ENCODE peak calls at places on chromosomes 3 and 15, in nine cellular contexts. One of them, this sample, is unnamed. For H3K9me3, the result is how much of the 10 kb centered on the place peaks cover.

GRCh38 chr3:187101184-187102072 is 37.9 kb downstream of the RPL39L start:
- DNase-seq in spleen: peak
- DNase-seq in Panc1: no peak
- DNase-seq in stomach: peak
- DNase-seq in HCT116: no peak
- DNase-seq in GM12878: no peak
- DNase-seq in endothelial cell of umbilical vein: peak
- DNase-seq in sigmoid colon: peak
- DNase-seq in HepG2: peak
- DNase-seq in this sample: peak

GRCh38 chr3:136021798-136022197 is 56.3 kb downstream of the PPP2R3A start:
- DNase-seq in spleen: no peak
- DNase-seq in Panc1: no peak
- DNase-seq in stomach: no peak
- DNase-seq in HCT116: no peak
- DNase-seq in GM12878: no peak
- DNase-seq in endothelial cell of umbilical vein: no peak
- DNase-seq in sigmoid colon: no peak
- DNase-seq in HepG2: no peak
- DNase-seq in this sample: no peak

GRCh38 chr15:65212097-65212496 is 824 bp upstream of the CILP start:
- DNase-seq in spleen: peak
- DNase-seq in Panc1: no peak
- DNase-seq in stomach: no peak
- DNase-seq in HCT116: no peak
- DNase-seq in GM12878: no peak
- DNase-seq in endothelial cell of umbilical vein: no peak
- DNase-seq in sigmoid colon: peak
- DNase-seq in HepG2: peak
- DNase-seq in this sample: no peak

GRCh38 chr3:194906970-194907629 is 221.4 kb downstream of the FAM43A start:
- DNase-seq in spleen: no peak
- DNase-seq in Panc1: no peak
- DNase-seq in stomach: no peak
- DNase-seq in HCT116: no peak
- DNase-seq in GM12878: no peak
- DNase-seq in endothelial cell of umbilical vein: no peak
- DNase-seq in sigmoid colon: no peak
- DNase-seq in HepG2: no peak
- DNase-seq in this sample: no peak

GRCh38 chr3:19725000-19725399 is 209.0 kb downstream of the EFHB start:
- DNase-seq in spleen: no peak
- DNase-seq in Panc1: no peak
- DNase-seq in stomach: no peak
- DNase-seq in HCT116: no peak
- DNase-seq in GM12878: no peak
- DNase-seq in endothelial cell of umbilical vein: no peak
- DNase-seq in sigmoid colon: no peak
- DNase-seq in HepG2: no peak
- DNase-seq in this sample: no peak

GRCh38 chr15:70149667-70150404 is 52.1 kb upstream of the TLE3 start:
- DNase-seq in spleen: no peak
- DNase-seq in Panc1: no peak
- DNase-seq in stomach: no peak
- DNase-seq in HCT116: no peak
- DNase-seq in GM12878: no peak
- DNase-seq in endothelial cell of umbilical vein: no peak
- DNase-seq in sigmoid colon: no peak
- DNase-seq in HepG2: no peak
- DNase-seq in this sample: no peak

GRCh38 chr3:188620752-188621151 is 466.8 kb downstream of the LPP start:
- DNase-seq in spleen: no peak
- DNase-seq in Panc1: no peak
- DNase-seq in stomach: no peak
- DNase-seq in HCT116: no peak
- DNase-seq in GM12878: no peak
- DNase-seq in endothelial cell of umbilical vein: no peak
- DNase-seq in sigmoid colon: no peak
- DNase-seq in HepG2: no peak
- DNase-seq in this sample: no peak

GRCh38 chr15:45468294-45468693 is 54.3 kb downstream of the SLC30A4 start:
- DNase-seq in spleen: no peak
- DNase-seq in Panc1: no peak
- DNase-seq in stomach: no peak
- DNase-seq in HCT116: no peak
- DNase-seq in GM12878: no peak
- DNase-seq in endothelial cell of umbilical vein: no peak
- DNase-seq in sigmoid colon: no peak
- DNase-seq in HepG2: no peak
- DNase-seq in this sample: no peak

GRCh38 chr3:127367593-127367992 is 79.7 kb upstream of the PRR20G start:
- DNase-seq in spleen: peak
- DNase-seq in Panc1: no peak
- DNase-seq in stomach: no peak
- DNase-seq in HCT116: no peak
- DNase-seq in GM12878: no peak
- DNase-seq in endothelial cell of umbilical vein: no peak
- DNase-seq in sigmoid colon: no peak
- DNase-seq in HepG2: no peak
- DNase-seq in this sample: no peak

DNA sequence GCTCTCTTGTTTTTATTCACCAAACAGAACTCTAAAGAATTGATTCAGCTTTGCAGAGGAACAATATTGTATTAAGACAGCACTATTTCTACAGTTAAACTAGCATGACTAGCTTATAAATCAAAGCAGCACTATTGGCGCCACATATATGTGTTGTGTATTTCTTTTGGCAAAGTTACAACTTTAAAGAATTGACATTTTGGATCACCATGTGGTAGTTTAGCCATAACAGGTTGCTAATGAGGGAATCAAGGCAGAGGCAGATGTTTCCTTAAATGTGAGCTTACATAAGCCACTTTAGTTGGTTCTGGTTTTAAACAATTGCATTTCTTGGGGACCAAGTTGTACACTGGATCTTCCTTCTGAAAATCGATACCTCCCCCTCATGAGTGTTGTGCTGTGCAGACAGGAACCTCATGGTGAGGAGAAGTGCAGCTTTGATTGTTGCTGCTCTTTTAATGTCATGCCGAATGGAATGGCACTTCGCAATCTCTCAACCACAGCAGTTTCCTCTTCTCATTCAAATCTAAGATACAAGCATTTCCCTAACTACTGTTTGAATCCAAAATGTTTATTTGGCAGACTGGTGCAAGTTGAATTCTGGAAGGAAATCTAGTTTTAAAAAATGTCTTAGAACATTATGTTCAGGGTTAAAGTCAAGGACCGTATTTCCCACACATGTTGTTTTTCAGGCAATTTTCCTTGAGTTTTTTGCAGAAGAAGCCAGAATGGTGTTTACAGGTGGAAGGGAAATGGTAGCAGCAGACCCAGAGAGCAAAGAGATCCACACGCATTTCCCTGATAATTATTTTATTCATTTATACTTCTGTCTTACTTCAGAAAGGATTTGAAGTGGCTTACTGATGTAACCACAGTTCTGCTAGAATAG is 151.3 kb downstream of the MYRIP start:
- DNase-seq in spleen: no peak
- DNase-seq in Panc1: no peak
- DNase-seq in stomach: no peak
- DNase-seq in HCT116: no peak
- DNase-seq in GM12878: no peak
- DNase-seq in endothelial cell of umbilical vein: peak
- DNase-seq in sigmoid colon: no peak
- DNase-seq in HepG2: no peak
- DNase-seq in this sample: no peak
- TF ChIP-seq CTCF in spleen: no peak
- TF ChIP-seq CTCF in Panc1: no peak
- TF ChIP-seq CTCF in stomach: no peak
- TF ChIP-seq CTCF in HCT116: no peak
- TF ChIP-seq CTCF in GM12878: no peak
- TF ChIP-seq CTCF in endothelial cell of umbilical vein: no peak
- TF ChIP-seq CTCF in sigmoid colon: no peak
- TF ChIP-seq CTCF in HepG2: no peak
- TF ChIP-seq CTCF in this sample: no peak

GRCh38 chr15:49989498-49989897 is 129.5 kb downstream of the ATP8B4 start:
- DNase-seq in spleen: no peak
- DNase-seq in Panc1: no peak
- DNase-seq in stomach: no peak
- DNase-seq in HCT116: no peak
- DNase-seq in GM12878: no peak
- DNase-seq in endothelial cell of umbilical vein: no peak
- DNase-seq in sigmoid colon: peak
- DNase-seq in HepG2: no peak
- DNase-seq in this sample: no peak

GRCh38 chr15:49991587-49991986 is 127.4 kb downstream of the ATP8B4 start:
- DNase-seq in spleen: no peak
- DNase-seq in Panc1: no peak
- DNase-seq in stomach: no peak
- DNase-seq in HCT116: no peak
- DNase-seq in GM12878: no peak
- DNase-seq in endothelial cell of umbilical vein: no peak
- DNase-seq in sigmoid colon: no peak
- DNase-seq in HepG2: no peak
- DNase-seq in this sample: no peak

GRCh38 chr15:49987896-49988295 is 131.1 kb downstream of the ATP8B4 start:
- DNase-seq in spleen: no peak
- DNase-seq in Panc1: no peak
- DNase-seq in stomach: no peak
- DNase-seq in HCT116: no peak
- DNase-seq in GM12878: no peak
- DNase-seq in endothelial cell of umbilical vein: no peak
- DNase-seq in sigmoid colon: no peak
- DNase-seq in HepG2: no peak
- DNase-seq in this sample: no peak

GRCh38 chr15:49988766-49989165 is 130.3 kb downstream of the ATP8B4 start:
- DNase-seq in spleen: no peak
- DNase-seq in Panc1: no peak
- DNase-seq in stomach: no peak
- DNase-seq in HCT116: no peak
- DNase-seq in GM12878: no peak
- DNase-seq in endothelial cell of umbilical vein: no peak
- DNase-seq in sigmoid colon: no peak
- DNase-seq in HepG2: no peak
- DNase-seq in this sample: no peak

GRCh38 chr15:49990835-49991540 is 128.0 kb downstream of the ATP8B4 start:
- DNase-seq in spleen: no peak
- DNase-seq in Panc1: no peak
- DNase-seq in stomach: no peak
- DNase-seq in HCT116: no peak
- DNase-seq in GM12878: no peak
- DNase-seq in endothelial cell of umbilical vein: no peak
- DNase-seq in sigmoid colon: no peak
- DNase-seq in HepG2: no peak
- DNase-seq in this sample: no peak
- TF ChIP-seq POLR2AphosphoS5 in spleen: no peak
- TF ChIP-seq POLR2AphosphoS5 in Panc1: no peak
- TF ChIP-seq POLR2AphosphoS5 in stomach: no peak
- TF ChIP-seq POLR2AphosphoS5 in HCT116: no peak
- TF ChIP-seq POLR2AphosphoS5 in GM12878: no peak
- TF ChIP-seq POLR2AphosphoS5 in endothelial cell of umbilical vein: no peak
- TF ChIP-seq POLR2AphosphoS5 in sigmoid colon: peak
- TF ChIP-seq POLR2AphosphoS5 in HepG2: no peak
- TF ChIP-seq POLR2AphosphoS5 in this sample: no peak

DNA sequence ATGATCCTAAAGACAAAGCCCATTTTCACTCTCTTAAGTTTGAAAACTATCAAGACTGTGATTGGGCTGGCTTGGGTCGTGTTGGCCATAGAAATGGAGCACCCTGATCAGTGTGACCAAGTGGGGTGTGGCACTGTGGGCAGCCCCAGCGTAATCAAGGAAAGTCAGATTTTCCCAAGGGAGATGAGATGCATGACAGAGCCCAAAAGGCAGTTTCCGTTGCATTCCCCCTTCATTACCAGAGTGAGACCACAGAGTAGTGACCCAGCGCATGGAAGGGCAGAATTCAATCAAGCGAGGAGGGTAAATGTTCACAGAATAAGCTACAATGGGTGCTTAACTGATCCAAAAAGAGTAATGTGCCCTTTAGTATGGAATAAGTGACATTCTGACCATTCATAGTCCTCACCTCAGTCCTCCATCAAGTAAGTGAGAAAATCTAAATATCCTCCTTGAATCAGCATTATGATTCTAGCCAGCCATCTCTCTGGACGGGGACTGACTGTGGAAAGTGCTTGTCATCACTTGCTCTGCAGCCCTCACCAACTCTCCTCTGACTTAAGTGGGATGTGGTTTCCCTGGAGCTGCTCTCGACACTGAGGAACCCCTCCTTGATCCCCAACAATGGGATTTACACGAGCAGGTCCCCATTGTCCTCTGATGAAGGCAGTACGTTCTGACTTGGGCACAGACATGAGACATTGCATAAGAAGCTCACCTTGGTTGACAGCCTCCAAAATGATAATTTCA is 430.5 kb downstream of the OCA2 start:
- DNase-seq in spleen: no peak
- DNase-seq in Panc1: no peak
- DNase-seq in stomach: no peak
- DNase-seq in HCT116: no peak
- DNase-seq in GM12878: no peak
- DNase-seq in endothelial cell of umbilical vein: no peak
- DNase-seq in sigmoid colon: no peak
- DNase-seq in HepG2: no peak
- DNase-seq in this sample: no peak
- H3K9me3 ChIP-seq in spleen: under half
- H3K9me3 ChIP-seq in Panc1: under half
- H3K9me3 ChIP-seq in stomach: under half
- H3K9me3 ChIP-seq in HCT116: under half
- H3K9me3 ChIP-seq in GM12878: under half
- H3K9me3 ChIP-seq in endothelial cell of umbilical vein: under half
- H3K9me3 ChIP-seq in sigmoid colon: under half
- H3K9me3 ChIP-seq in HepG2: under half
- H3K9me3 ChIP-seq in this sample: under half

GRCh38 chr3:159892171-159892791 is 96.4 kb upstream of the IL12A start:
- DNase-seq in spleen: no peak
- DNase-seq in Panc1: no peak
- DNase-seq in stomach: no peak
- DNase-seq in HCT116: no peak
- DNase-seq in GM12878: no peak
- DNase-seq in endothelial cell of umbilical vein: no peak
- DNase-seq in sigmoid colon: no peak
- DNase-seq in HepG2: no peak
- DNase-seq in this sample: no peak
- TF ChIP-seq CTCF in spleen: no peak
- TF ChIP-seq CTCF in Panc1: peak
- TF ChIP-seq CTCF in stomach: no peak
- TF ChIP-seq CTCF in HCT116: no peak
- TF ChIP-seq CTCF in GM12878: no peak
- TF ChIP-seq CTCF in endothelial cell of umbilical vein: no peak
- TF ChIP-seq CTCF in sigmoid colon: no peak
- TF ChIP-seq CTCF in HepG2: no peak
- TF ChIP-seq CTCF in this sample: no peak

This sample was measured in upper lobe of left lung.